ENCODE peak calls at places on chromosomes 13 and 19, in nine cellular contexts. C, J, A, O, I, Z, R, M and S are unnamed samples.

GRCh38 chr13:49220035-49220855 is at the start of gene MLNR:
- DNase-seq in C (no peak), J (peak), A (peak), O (no peak), I (peak), Z (no peak), R (peak), M (no peak), S (peak)

GRCh38 chr19:21566073-21566472 is 60.7 kb downstream of the ZNF429 start:
- DNase-seq in C (no peak), J (no peak), A (no peak), O (no peak), I (no peak), Z (no peak), R (no peak), M (no peak), S (no peak)

GRCh38 chr13:79096099-79096498 is 310.0 kb downstream of the RBM26 start:
- DNase-seq in C (no peak), J (no peak), A (no peak), O (no peak), I (no peak), Z (no peak), R (no peak), M (no peak), S (no peak)

GRCh38 chr19:19115954-19116353 is 22.3 kb downstream of the TMEM161A start:
- DNase-seq in C (no peak), J (peak), A (peak), O (no peak), I (peak), Z (peak), R (peak), M (no peak), S (peak)

GRCh38 chr13:26484196-26484595 is 73.3 kb upstream of the WASF3 start:
- DNase-seq in C (no peak), J (no peak), A (no peak), O (no peak), I (no peak), Z (no peak), R (no peak), M (no peak), S (no peak)

GRCh38 chr13:113562085-113562749 is 22.3 kb upstream of the TFDP1 start:
- DNase-seq in C (no peak), J (peak), A (peak), O (peak), I (peak), Z (peak), R (peak), M (no peak), S (peak)

GRCh38 chr19:4580961-4581380 is 21.5 kb upstream of the SEMA6B start:
- DNase-seq in C (no peak), J (no peak), A (no peak), O (no peak), I (no peak), Z (no peak), R (no peak), M (no peak), S (no peak)

GRCh38 chr19:53183146-53183545 is 10.0 kb downstream of the ZNF665 start:
- DNase-seq in C (no peak), J (no peak), A (no peak), O (no peak), I (no peak), Z (no peak), R (peak), M (no peak), S (no peak)

GRCh38 chr13:82717249-82717648 is 1165.0 kb downstream of the SLITRK1 start:
- DNase-seq in C (no peak), J (no peak), A (no peak), O (no peak), I (no peak), Z (no peak), R (peak), M (no peak), S (no peak)

GRCh38 chr13:105579821-105580707 is 955.4 kb downstream of the EFNB2 start:
- DNase-seq in C (no peak), J (no peak), A (no peak), O (no peak), I (no peak), Z (no peak), R (no peak), M (no peak), S (no peak)

GRCh38 chr13:113117956-113118327 is 4.7 kb upstream of the F10 start:
- DNase-seq in C (no peak), J (no peak), A (no peak), O (no peak), I (no peak), Z (peak), R (no peak), M (no peak), S (no peak)

GRCh38 chr13:106118996-106119395 is 416.5 kb downstream of the EFNB2 start:
- DNase-seq in C (no peak), J (no peak), A (no peak), O (no peak), I (no peak), Z (no peak), R (no peak), M (no peak), S (peak)

GRCh38 chr13:20171364-20171763 is 10.5 kb upstream of the GJA3 start:
- DNase-seq in C (no peak), J (no peak), A (no peak), O (no peak), I (no peak), Z (no peak), R (no peak), M (no peak), S (no peak)

GRCh38 chr19:55441692-55442321 is 1.3 kb downstream of the SHISA7 start:
- DNase-seq in C (no peak), J (no peak), A (no peak), O (no peak), I (no peak), Z (no peak), R (no peak), M (no peak), S (no peak)

GRCh38 chr13:106246237-106246636 is 289.2 kb downstream of the EFNB2 start:
- DNase-seq in C (no peak), J (no peak), A (no peak), O (no peak), I (no peak), Z (no peak), R (no peak), M (no peak), S (no peak)

GRCh38 chr19:43759515-43759914 is 4.8 kb upstream of the SMG9 start:
- DNase-seq in C (no peak), J (no peak), A (no peak), O (peak), I (no peak), Z (no peak), R (peak), M (no peak), S (peak)

GRCh38 chr19:47049307-47049700 is 880 bp upstream of the TMEM160 start:
- DNase-seq in C (no peak), J (no peak), A (no peak), O (no peak), I (no peak), Z (no peak), R (peak), M (no peak), S (peak)

GRCh38 chr19:35346193-35347052 is 1.3 kb upstream of the FFAR1 start:
- DNase-seq in C (no peak), J (no peak), A (no peak), O (no peak), I (no peak), Z (peak), R (no peak), M (no peak), S (no peak)

GRCh38 chr13:38024431-38024830 is 154.9 kb upstream of the TRPC4 start:
- DNase-seq in C (no peak), J (no peak), A (no peak), O (no peak), I (no peak), Z (no peak), R (no peak), M (no peak), S (no peak)

GRCh38 chr13:42544246-42544915 is 29.6 kb upstream of the TNFSF11 start:
- DNase-seq in C (no peak), J (no peak), A (no peak), O (no peak), I (no peak), Z (no peak), R (peak), M (no peak), S (no peak)

GRCh38 chr19:56312787-56313343 is 1.8 kb downstream of the ZSCAN5A start:
- DNase-seq in C (no peak), J (no peak), A (no peak), O (no peak), I (no peak), Z (no peak), R (no peak), M (no peak), S (no peak)

DNA sequence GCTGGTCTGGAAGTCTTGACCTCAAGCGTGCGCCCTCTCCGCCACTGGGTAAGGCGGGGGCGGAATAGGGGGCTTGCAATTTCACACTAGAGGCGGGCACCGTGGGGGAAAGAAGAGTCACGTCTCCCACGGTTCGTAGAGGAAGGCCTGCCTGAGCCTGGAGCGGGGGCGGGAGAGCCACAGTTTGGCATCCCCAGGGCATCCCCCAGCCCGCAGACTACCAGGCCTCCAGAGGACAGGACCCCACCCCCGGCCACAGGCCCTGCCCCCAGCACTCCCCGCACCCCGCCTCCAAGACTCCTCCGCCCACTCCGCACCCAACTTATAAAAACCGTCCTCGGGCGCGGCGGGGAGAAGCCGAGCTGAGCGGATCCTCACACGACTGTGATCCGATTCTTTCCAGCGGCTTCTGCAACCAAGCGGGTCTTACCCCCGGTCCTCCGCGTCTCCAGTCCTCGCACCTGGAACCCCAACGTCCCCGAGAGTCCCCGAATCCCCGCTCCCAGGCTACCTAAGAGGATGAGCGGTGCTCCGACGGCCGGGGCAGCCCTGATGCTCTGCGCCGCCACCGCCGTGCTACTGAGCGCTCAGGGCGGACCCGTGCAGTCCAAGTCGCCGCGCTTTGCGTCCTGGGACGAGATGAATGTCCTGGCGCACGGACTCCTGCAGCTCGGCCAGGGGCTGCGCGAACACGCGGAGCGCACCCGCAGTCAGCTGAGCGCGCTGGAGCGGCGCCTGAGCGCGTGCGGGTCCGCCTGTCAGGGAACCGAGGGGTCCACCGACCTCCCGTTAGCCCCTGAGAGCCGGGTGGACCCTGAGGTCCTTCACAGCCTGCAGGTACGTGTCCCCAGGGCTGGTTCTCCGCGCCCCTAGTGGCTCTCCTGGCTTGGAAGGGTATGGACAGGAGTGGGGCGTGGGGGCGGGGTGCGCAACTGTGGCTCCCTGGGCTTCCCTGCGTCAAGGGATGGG is at the start of gene ANGPTL4:
- DNase-seq in C (peak), J (peak), A (peak), O (peak), I (peak), Z (peak), R (peak), M (peak), S (peak)
- TF ChIP-seq CTCF in C (peak), J (peak), A (no peak), O (peak), I (peak), Z (peak), R (no peak), M (no peak), S (peak)

GRCh38 chr19:9498183-9498902 is at the start of gene ZNF560:
- DNase-seq in C (no peak), J (no peak), A (no peak), O (no peak), I (no peak), Z (no peak), R (peak), M (no peak), S (peak)
- TF ChIP-seq CTCF in C (no peak), J (no peak), A (no peak), O (no peak), I (no peak), Z (no peak), R (peak), M (no peak), S (peak)

DNA sequence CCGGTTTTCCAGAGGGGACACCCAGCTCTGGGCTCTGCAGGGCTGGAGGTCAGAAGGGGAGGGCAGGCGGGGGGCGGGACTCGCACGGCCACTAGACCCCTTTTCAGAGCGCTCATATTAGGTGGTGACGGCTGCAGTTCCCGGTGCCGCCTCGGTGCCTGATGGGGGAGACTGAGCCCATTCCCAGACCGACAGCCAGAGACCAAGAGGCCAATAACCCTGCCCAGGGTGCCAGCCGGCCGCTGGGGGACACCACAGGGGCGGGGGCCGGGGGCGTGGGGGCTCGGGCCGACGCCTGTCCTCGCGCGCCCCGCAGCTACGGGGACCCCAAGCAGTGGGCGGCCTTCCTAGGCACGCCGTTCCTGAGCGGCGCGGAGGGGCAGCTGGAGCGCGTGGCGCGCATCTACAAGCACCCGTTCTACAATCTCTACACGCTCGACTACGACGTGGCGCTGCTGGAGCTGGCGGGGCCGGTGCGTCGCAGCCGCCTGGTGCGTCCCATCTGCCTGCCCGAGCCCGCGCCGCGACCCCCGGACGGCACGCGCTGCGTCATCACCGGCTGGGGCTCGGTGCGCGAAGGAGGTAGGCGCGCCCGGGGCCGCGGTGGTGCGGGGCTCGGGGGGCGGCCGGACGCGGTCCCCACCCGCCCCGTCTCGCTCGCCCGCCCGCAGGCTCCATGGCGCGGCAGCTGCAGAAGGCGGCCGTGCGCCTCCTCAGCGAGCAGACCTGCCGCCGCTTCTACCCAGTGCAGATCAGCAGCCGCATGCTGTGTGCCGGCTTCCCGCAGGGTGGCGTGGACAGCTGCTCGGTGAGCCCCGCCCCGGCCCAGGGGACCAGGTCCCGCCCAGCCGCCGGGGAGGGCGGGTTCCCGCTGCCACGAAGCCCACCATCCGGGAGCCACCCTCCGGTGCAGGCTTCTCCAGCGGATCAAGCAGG is 2.4 kb downstream of the TIMM13 start:
- DNase-seq in C (no peak), J (peak), A (peak), O (no peak), I (peak), Z (peak), R (peak), M (peak), S (peak)
- TF ChIP-seq CTCF in C (no peak), J (peak), A (peak), O (no peak), I (no peak), Z (no peak), R (peak), M (peak), S (peak)

DNA sequence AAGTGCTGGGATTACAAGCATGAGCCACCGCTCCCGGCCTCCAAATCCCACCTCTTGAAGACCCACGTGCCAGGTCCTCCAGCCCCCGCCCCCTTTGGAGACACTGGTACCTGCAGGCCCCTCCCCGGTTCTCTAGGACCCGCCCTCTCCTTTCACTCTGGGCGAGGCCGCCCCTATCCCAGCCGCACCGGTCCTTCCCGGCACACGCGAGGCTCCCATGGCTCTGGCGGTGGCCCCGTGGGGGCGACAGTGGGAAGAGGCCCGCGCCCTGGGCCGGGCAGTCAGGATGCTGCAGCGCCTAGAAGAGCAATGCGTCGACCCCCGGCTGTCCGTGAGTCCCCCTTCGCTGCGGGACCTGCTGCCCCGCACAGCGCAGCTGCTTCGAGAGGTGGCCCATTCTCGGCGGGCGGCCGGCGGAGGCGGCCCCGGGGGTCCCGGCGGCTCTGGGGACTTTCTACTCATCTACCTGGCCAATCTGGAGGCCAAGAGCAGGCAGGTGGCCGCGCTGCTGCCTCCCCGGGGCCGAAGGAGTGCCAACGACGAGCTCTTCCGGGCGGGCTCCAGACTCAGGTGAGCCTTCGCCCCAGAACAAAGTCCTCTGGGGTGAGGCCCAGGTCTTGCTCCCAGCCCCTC is at the start of gene CBLC:
- DNase-seq in C (no peak), J (no peak), A (no peak), O (peak), I (peak), Z (peak), R (no peak), M (no peak), S (peak)
- TF ChIP-seq CTCF in C (no peak), J (peak), A (no peak), O (no peak), I (peak), Z (peak), R (no peak), M (no peak), S (no peak)

GRCh38 chr19:41437944-41438574 is 1.7 kb downstream of the DMAC2 start:
- DNase-seq in C (no peak), J (no peak), A (no peak), O (no peak), I (no peak), Z (no peak), R (no peak), M (no peak), S (no peak)
- TF ChIP-seq CTCF in C (no peak), J (no peak), A (no peak), O (no peak), I (no peak), Z (no peak), R (no peak), M (no peak), S (no peak)

GRCh38 chr13:108609353-108609752 is 20.1 kb upstream of the MYO16 start:
- DNase-seq in C (no peak), J (no peak), A (no peak), O (no peak), I (no peak), Z (no peak), R (peak), M (no peak), S (peak)
- TF ChIP-seq CTCF in C (no peak), J (peak), A (peak), O (peak), I (peak), Z (peak), R (peak), M (no peak), S (no peak)